ENCODE peak calls at places on chromosomes 16 and 17, in five cellular contexts. O is sigmoid colon, S is WTC11, L is pancreas, T is transverse colon. X is an unnamed sample.

GRCh38 chr16:89764711-89765201 is 43.4 kb downstream of the ZNF276 start:
- DNase-seq in O (no peak), S (no peak), L (no peak), T (peak), X (no peak)

GRCh38 chr17:79793924-79794304 is 3.0 kb downstream of the CBX8 start:
- DNase-seq in O (no peak), S (peak), L (no peak), T (no peak), X (no peak)

GRCh38 chr16:77584205-77584859 is 138.0 kb upstream of the NUDT7 start:
- DNase-seq in O (no peak), S (peak), L (no peak), T (peak), X (no peak)

GRCh38 chr17:81322271-81323082 is 27.4 kb upstream of the SLC38A10 start:
- DNase-seq in O (no peak), S (peak), L (peak), T (no peak), X (no peak)

GRCh38 chr17:57740225-57740528 is 4.9 kb downstream of the CCDC182 start:
- DNase-seq in O (no peak), S (no peak), L (no peak), T (no peak), X (no peak)

GRCh38 chr16:80931985-80932720 is 74.5 kb downstream of the CMC2 start:
- DNase-seq in O (peak), S (peak), L (peak), T (peak), X (no peak)

GRCh38 chr16:17313085-17313611 is 157.6 kb downstream of the XYLT1 start:
- DNase-seq in O (peak), S (no peak), L (peak), T (peak), X (no peak)

GRCh38 chr16:30053376-30054015 is 12.1 kb upstream of the ALDOA start:
- DNase-seq in O (no peak), S (no peak), L (no peak), T (no peak), X (no peak)

GRCh38 chr16:57997528-57998265 is 2.8 kb downstream of the ZNF319 start:
- DNase-seq in O (no peak), S (no peak), L (peak), T (no peak), X (no peak)

GRCh38 chr17:50903604-50904521 is 37.7 kb upstream of the TOB1 start:
- DNase-seq in O (no peak), S (no peak), L (no peak), T (no peak), X (no peak)

GRCh38 chr17:34383225-34383615 is 20.2 kb upstream of the CCL1 start:
- DNase-seq in O (no peak), S (no peak), L (no peak), T (no peak), X (no peak)

GRCh38 chr17:50213026-50214015 is 11.9 kb upstream of the COL1A1 start:
- DNase-seq in O (no peak), S (peak), L (no peak), T (no peak), X (no peak)

GRCh38 chr17:37256627-37257026 is 119.2 kb upstream of the C17orf78 start:
- DNase-seq in O (no peak), S (no peak), L (no peak), T (no peak), X (no peak)

GRCh38 chr17:66930933-66931332 is 33.6 kb upstream of the CACNG4 start:
- DNase-seq in O (peak), S (no peak), L (no peak), T (no peak), X (no peak)

GRCh38 chr16:48903054-48903453 is 293.1 kb upstream of the N4BP1 start:
- DNase-seq in O (no peak), S (peak), L (no peak), T (no peak), X (no peak)

GRCh38 chr16:1809281-1809801 is 15.8 kb upstream of the IGFALS start:
- DNase-seq in O (no peak), S (peak), L (peak), T (peak), X (no peak)
- TF ChIP-seq CTCF in O (no peak), S (no peak), L (no peak), T (no peak), X (no peak)

DNA sequence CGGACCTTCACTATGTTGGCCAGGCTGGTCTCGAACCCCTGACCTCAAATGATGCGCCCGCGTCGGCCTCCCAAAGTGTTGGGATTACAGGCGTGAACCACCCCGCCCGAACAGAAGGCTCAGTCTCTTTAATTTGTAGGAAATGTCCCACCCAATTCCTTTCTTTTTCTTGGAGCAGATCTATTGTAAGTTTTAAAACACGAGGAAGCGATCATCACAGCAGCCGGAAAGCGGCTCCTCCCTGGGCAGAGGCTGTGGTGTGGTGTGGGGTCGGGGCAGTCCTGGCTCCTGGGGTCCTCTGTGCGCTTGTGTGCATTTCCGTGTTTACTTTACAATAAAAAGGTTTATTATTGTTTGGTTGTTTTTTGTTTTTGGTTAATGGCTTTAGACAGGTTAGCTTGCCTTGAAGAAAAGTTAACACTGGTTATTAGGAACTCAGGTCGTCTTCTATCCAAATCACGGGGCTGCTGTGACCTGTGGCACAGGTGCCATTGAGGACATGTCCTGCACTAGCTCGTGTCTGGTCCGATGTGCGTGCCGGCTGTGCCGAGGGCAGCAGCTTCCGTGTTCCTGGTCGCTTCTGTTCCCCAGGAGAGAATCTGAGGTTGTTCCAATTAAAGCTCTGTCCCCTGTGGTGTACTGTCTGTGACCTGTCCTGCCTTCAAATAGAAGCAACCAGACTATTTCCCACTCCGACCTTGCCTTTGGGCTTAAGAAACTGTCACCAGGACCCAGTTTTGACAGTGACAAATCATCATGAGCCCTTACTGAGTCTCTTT is 83.1 kb downstream of the SEC14L1 start:
- DNase-seq in O (no peak), S (no peak), L (no peak), T (no peak), X (no peak)
- TF ChIP-seq CTCF in O (no peak), S (no peak), L (no peak), T (no peak), X (no peak)

DNA sequence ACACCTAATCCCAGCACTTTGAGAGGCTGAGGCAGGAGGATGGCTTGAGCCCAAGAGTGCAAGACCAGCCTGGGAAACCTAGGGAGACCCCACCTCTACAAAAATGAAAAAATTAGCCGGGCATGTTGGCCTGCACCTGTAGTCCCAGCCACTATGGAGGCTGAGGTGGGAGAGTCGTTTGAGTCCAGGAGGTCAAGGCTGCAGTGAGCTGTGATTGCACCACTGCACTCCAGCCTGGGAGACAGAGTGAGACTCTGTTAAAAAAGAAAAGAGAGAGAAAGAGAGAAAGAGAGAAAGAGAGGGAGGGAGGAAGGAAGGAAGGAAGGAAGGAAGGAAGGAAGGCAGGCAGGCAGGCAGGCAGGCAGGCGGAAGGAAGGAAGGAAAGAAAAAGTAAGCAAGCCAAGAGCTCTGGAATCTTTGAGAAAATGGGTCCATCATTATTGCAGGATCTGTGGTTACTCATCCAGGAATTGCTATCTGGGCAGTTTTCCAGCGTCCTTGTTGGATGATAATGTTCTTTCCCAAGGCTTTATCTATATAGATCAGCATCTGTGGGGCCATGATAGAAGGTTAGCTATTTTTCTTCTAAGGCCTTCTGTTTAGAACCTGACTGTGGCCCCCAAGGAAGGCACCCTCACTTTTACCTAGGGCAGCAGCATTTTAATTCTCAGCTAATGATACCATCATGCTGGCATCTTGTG is 533.2 kb upstream of the CDH5 start:
- DNase-seq in O (no peak), S (no peak), L (no peak), T (no peak), X (no peak)
- TF ChIP-seq CTCF in O (no peak), S (no peak), L (no peak), T (no peak), X (no peak)

GRCh38 chr17:31309525-31309924 is 4.3 kb downstream of the EVI2B start:
- DNase-seq in O (no peak), S (no peak), L (no peak), T (no peak), X (no peak)

GRCh38 chr17:31310260-31310659 is 3.6 kb downstream of the EVI2B start:
- DNase-seq in O (no peak), S (no peak), L (no peak), T (no peak), X (no peak)

GRCh38 chr17:31308935-31309334 is 4.9 kb downstream of the EVI2B start:
- DNase-seq in O (no peak), S (no peak), L (no peak), T (no peak), X (no peak)

GRCh38 chr17:31308372-31308905 is 5.4 kb downstream of the EVI2B start:
- DNase-seq in O (no peak), S (no peak), L (no peak), T (no peak), X (no peak)

GRCh38 chr17:31310877-31311276 is 3.0 kb downstream of the EVI2B start:
- DNase-seq in O (no peak), S (no peak), L (no peak), T (peak), X (no peak)
- TF ChIP-seq CTCF in O (no peak), S (no peak), L (no peak), T (no peak), X (no peak)